ENCODE peak calls at places on chromosome 3, in five cellular contexts. One of them, this sample, is unnamed. For H3K36me3, the result is how much of the 10 kb centered on the place peaks cover.

GRCh38 chr3:31635586-31635985 is 102.9 kb downstream of the STT3B start:
- DNase-seq in DND-41: no peak
- DNase-seq in OCI-LY7: no peak
- DNase-seq in upper lobe of right lung: no peak
- DNase-seq in cardiac muscle cell: no peak
- DNase-seq in this sample: no peak

GRCh38 chr3:106333911-106334618 is 465.3 kb upstream of the CBLB start:
- DNase-seq in DND-41: no peak
- DNase-seq in OCI-LY7: no peak
- DNase-seq in upper lobe of right lung: no peak
- DNase-seq in cardiac muscle cell: peak
- DNase-seq in this sample: peak

GRCh38 chr3:195597848-195598247 is 14.1 kb upstream of the APOD start:
- DNase-seq in DND-41: no peak
- DNase-seq in OCI-LY7: no peak
- DNase-seq in upper lobe of right lung: no peak
- DNase-seq in cardiac muscle cell: peak
- DNase-seq in this sample: no peak

GRCh38 chr3:46133285-46133684 is 74.8 kb downstream of the CCR1 start:
- DNase-seq in DND-41: no peak
- DNase-seq in OCI-LY7: no peak
- DNase-seq in upper lobe of right lung: no peak
- DNase-seq in cardiac muscle cell: no peak
- DNase-seq in this sample: no peak

GRCh38 chr3:192082733-192083660 is 622.0 kb downstream of the PYDC2 start:
- DNase-seq in DND-41: no peak
- DNase-seq in OCI-LY7: no peak
- DNase-seq in upper lobe of right lung: no peak
- DNase-seq in cardiac muscle cell: no peak
- DNase-seq in this sample: no peak

GRCh38 chr3:101676765-101677435 is at the start of gene ZBTB11:
- DNase-seq in DND-41: peak
- DNase-seq in OCI-LY7: peak
- DNase-seq in upper lobe of right lung: peak
- DNase-seq in cardiac muscle cell: peak
- DNase-seq in this sample: peak

GRCh38 chr3:150469031-150469930 is 61.2 kb downstream of the TSC22D2 start:
- DNase-seq in DND-41: no peak
- DNase-seq in OCI-LY7: no peak
- DNase-seq in upper lobe of right lung: no peak
- DNase-seq in cardiac muscle cell: peak
- DNase-seq in this sample: peak

GRCh38 chr3:149657796-149658443 is at the start of gene WWTR1:
- DNase-seq in DND-41: no peak
- DNase-seq in OCI-LY7: no peak
- DNase-seq in upper lobe of right lung: peak
- DNase-seq in cardiac muscle cell: peak
- DNase-seq in this sample: peak

GRCh38 chr3:136836511-136837156 is 17.7 kb downstream of the SLC35G2 start:
- DNase-seq in DND-41: no peak
- DNase-seq in OCI-LY7: no peak
- DNase-seq in upper lobe of right lung: no peak
- DNase-seq in cardiac muscle cell: no peak
- DNase-seq in this sample: no peak

GRCh38 chr3:23859012-23859743 is 53.4 kb downstream of the UBE2E1 start:
- DNase-seq in DND-41: peak
- DNase-seq in OCI-LY7: no peak
- DNase-seq in upper lobe of right lung: no peak
- DNase-seq in cardiac muscle cell: peak
- DNase-seq in this sample: no peak

GRCh38 chr3:15198686-15199085 is 7.4 kb upstream of the CAPN7 start:
- DNase-seq in DND-41: no peak
- DNase-seq in OCI-LY7: no peak
- DNase-seq in upper lobe of right lung: no peak
- DNase-seq in cardiac muscle cell: no peak
- DNase-seq in this sample: no peak

GRCh38 chr3:130091958-130092357 is 10.3 kb downstream of the ALG1L2 start:
- DNase-seq in DND-41: no peak
- DNase-seq in OCI-LY7: no peak
- DNase-seq in upper lobe of right lung: no peak
- DNase-seq in cardiac muscle cell: no peak
- DNase-seq in this sample: no peak

GRCh38 chr3:110743202-110743601 is 328.4 kb upstream of the NECTIN3 start:
- DNase-seq in DND-41: no peak
- DNase-seq in OCI-LY7: no peak
- DNase-seq in upper lobe of right lung: no peak
- DNase-seq in cardiac muscle cell: no peak
- DNase-seq in this sample: no peak

GRCh38 chr3:20230954-20231353 is 44.9 kb upstream of the SGO1 start:
- DNase-seq in DND-41: no peak
- DNase-seq in OCI-LY7: no peak
- DNase-seq in upper lobe of right lung: no peak
- DNase-seq in cardiac muscle cell: no peak
- DNase-seq in this sample: no peak

GRCh38 chr3:187085933-187086332 is 53.4 kb downstream of the RPL39L start:
- DNase-seq in DND-41: no peak
- DNase-seq in OCI-LY7: no peak
- DNase-seq in upper lobe of right lung: no peak
- DNase-seq in cardiac muscle cell: no peak
- DNase-seq in this sample: no peak

GRCh38 chr3:142866841-142867631 is 21.8 kb downstream of the PCOLCE2 start:
- DNase-seq in DND-41: no peak
- DNase-seq in OCI-LY7: no peak
- DNase-seq in upper lobe of right lung: no peak
- DNase-seq in cardiac muscle cell: no peak
- DNase-seq in this sample: no peak

GRCh38 chr3:12265558-12265957 is 23.3 kb upstream of the PPARG start:
- DNase-seq in DND-41: no peak
- DNase-seq in OCI-LY7: no peak
- DNase-seq in upper lobe of right lung: no peak
- DNase-seq in cardiac muscle cell: peak
- DNase-seq in this sample: no peak

GRCh38 chr3:194565597-194566190 is 67.5 kb downstream of the TMEM44 start:
- DNase-seq in DND-41: no peak
- DNase-seq in OCI-LY7: no peak
- DNase-seq in upper lobe of right lung: no peak
- DNase-seq in cardiac muscle cell: peak
- DNase-seq in this sample: no peak

GRCh38 chr3:111735271-111735758 is 123.8 kb upstream of the PHLDB2 start:
- DNase-seq in DND-41: no peak
- DNase-seq in OCI-LY7: no peak
- DNase-seq in upper lobe of right lung: no peak
- DNase-seq in cardiac muscle cell: peak
- DNase-seq in this sample: peak

GRCh38 chr3:58274027-58274614 is 31.9 kb upstream of the RPP14 start:
- DNase-seq in DND-41: no peak
- DNase-seq in OCI-LY7: no peak
- DNase-seq in upper lobe of right lung: no peak
- DNase-seq in cardiac muscle cell: peak
- DNase-seq in this sample: no peak

GRCh38 chr3:140288575-140288974 is 353.6 kb downstream of the CLSTN2 start:
- DNase-seq in DND-41: no peak
- DNase-seq in OCI-LY7: no peak
- DNase-seq in upper lobe of right lung: no peak
- DNase-seq in cardiac muscle cell: no peak
- DNase-seq in this sample: no peak

GRCh38 chr3:138915503-138916498 is 31.1 kb downstream of the FOXL2 start:
- DNase-seq in DND-41: peak
- DNase-seq in OCI-LY7: peak
- DNase-seq in upper lobe of right lung: peak
- DNase-seq in cardiac muscle cell: peak
- DNase-seq in this sample: peak

GRCh38 chr3:154060606-154061380 is 60.4 kb upstream of the ARHGEF26 start:
- DNase-seq in DND-41: no peak
- DNase-seq in OCI-LY7: no peak
- DNase-seq in upper lobe of right lung: no peak
- DNase-seq in cardiac muscle cell: peak
- DNase-seq in this sample: peak

GRCh38 chr3:97686258-97686657 is 78.3 kb upstream of the ARL6 start:
- DNase-seq in DND-41: no peak
- DNase-seq in OCI-LY7: no peak
- DNase-seq in upper lobe of right lung: no peak
- DNase-seq in cardiac muscle cell: no peak
- DNase-seq in this sample: no peak

GRCh38 chr3:10169000-10169496 is 4.3 kb downstream of the IRAK2 start:
- DNase-seq in DND-41: no peak
- DNase-seq in OCI-LY7: no peak
- DNase-seq in upper lobe of right lung: no peak
- DNase-seq in cardiac muscle cell: no peak
- DNase-seq in this sample: no peak
- H3K36me3 ChIP-seq in DND-41: under half
- H3K36me3 ChIP-seq in OCI-LY7: under half
- H3K36me3 ChIP-seq in upper lobe of right lung: under half
- H3K36me3 ChIP-seq in cardiac muscle cell: under half
- H3K36me3 ChIP-seq in this sample: under half

GRCh38 chr3:99945328-99945995 is 127.8 kb downstream of the CMSS1 start:
- DNase-seq in DND-41: no peak
- DNase-seq in OCI-LY7: no peak
- DNase-seq in upper lobe of right lung: no peak
- DNase-seq in cardiac muscle cell: no peak
- DNase-seq in this sample: no peak
- H3K27ac ChIP-seq in DND-41: no peak
- H3K27ac ChIP-seq in OCI-LY7: no peak
- H3K27ac ChIP-seq in upper lobe of right lung: no peak
- H3K27ac ChIP-seq in cardiac muscle cell: no peak
- H3K27ac ChIP-seq in this sample: no peak

DNA sequence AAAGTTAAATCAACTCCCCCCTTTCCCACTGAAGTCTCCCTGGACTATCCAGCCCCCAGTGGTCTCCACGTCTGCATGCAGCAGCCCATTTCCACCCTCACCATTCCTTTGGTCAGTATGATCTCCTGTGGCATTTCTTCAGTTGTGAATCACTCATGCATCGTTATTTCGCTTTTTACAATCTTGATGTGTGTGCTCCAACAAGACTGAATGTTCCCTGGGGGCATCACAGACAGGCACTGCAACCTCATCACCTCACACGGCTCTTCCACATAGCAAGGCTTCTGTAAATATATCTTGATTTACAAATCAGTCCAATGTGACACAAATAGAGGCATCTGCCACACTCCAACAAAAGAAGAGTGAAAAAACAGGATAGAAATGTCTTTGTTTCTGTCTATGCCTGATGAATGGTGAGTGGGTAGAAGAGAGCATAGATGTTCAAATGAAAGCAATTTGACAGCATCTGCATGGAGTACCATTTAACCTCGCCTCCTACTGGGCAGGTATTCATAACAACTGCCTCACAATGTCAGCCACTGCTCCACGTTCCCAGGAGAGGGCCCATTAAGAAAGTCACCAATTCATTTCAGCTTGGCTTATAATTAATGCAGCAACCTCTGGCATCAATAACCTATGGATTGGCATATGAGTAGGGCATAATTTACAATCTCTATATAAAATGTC is 5.2 kb downstream of the HEG1 start:
- DNase-seq in DND-41: no peak
- DNase-seq in OCI-LY7: no peak
- DNase-seq in upper lobe of right lung: no peak
- DNase-seq in cardiac muscle cell: no peak
- DNase-seq in this sample: no peak
- TF ChIP-seq CTCF in DND-41: no peak
- TF ChIP-seq CTCF in OCI-LY7: peak
- TF ChIP-seq CTCF in upper lobe of right lung: no peak
- TF ChIP-seq CTCF in cardiac muscle cell: no peak
- TF ChIP-seq CTCF in this sample: no peak

GRCh38 chr3:47817609-47818008 is 14.7 kb downstream of the DHX30 start:
- DNase-seq in DND-41: no peak
- DNase-seq in OCI-LY7: no peak
- DNase-seq in upper lobe of right lung: no peak
- DNase-seq in cardiac muscle cell: no peak
- DNase-seq in this sample: no peak
- H3K36me3 ChIP-seq in DND-41: half or more
- H3K36me3 ChIP-seq in OCI-LY7: half or more
- H3K36me3 ChIP-seq in upper lobe of right lung: under half
- H3K36me3 ChIP-seq in cardiac muscle cell: under half
- H3K36me3 ChIP-seq in this sample: under half

GRCh38 chr3:16511561-16512434 is 1.7 kb downstream of the RFTN1 start:
- DNase-seq in DND-41: peak
- DNase-seq in OCI-LY7: peak
- DNase-seq in upper lobe of right lung: no peak
- DNase-seq in cardiac muscle cell: peak
- DNase-seq in this sample: peak

GRCh38 chr3:16513141-16514020 is at the start of gene RFTN1:
- DNase-seq in DND-41: peak
- DNase-seq in OCI-LY7: peak
- DNase-seq in upper lobe of right lung: peak
- DNase-seq in cardiac muscle cell: peak
- DNase-seq in this sample: peak

GRCh38 chr3:16514021-16514700 is 662 bp upstream of the RFTN1 start:
- DNase-seq in DND-41: no peak
- DNase-seq in OCI-LY7: no peak
- DNase-seq in upper lobe of right lung: no peak
- DNase-seq in cardiac muscle cell: no peak
- DNase-seq in this sample: no peak

GRCh38 chr3:16510620-16511319 is 2.7 kb downstream of the RFTN1 start:
- DNase-seq in DND-41: no peak
- DNase-seq in OCI-LY7: peak
- DNase-seq in upper lobe of right lung: no peak
- DNase-seq in cardiac muscle cell: no peak
- DNase-seq in this sample: no peak

DNA sequence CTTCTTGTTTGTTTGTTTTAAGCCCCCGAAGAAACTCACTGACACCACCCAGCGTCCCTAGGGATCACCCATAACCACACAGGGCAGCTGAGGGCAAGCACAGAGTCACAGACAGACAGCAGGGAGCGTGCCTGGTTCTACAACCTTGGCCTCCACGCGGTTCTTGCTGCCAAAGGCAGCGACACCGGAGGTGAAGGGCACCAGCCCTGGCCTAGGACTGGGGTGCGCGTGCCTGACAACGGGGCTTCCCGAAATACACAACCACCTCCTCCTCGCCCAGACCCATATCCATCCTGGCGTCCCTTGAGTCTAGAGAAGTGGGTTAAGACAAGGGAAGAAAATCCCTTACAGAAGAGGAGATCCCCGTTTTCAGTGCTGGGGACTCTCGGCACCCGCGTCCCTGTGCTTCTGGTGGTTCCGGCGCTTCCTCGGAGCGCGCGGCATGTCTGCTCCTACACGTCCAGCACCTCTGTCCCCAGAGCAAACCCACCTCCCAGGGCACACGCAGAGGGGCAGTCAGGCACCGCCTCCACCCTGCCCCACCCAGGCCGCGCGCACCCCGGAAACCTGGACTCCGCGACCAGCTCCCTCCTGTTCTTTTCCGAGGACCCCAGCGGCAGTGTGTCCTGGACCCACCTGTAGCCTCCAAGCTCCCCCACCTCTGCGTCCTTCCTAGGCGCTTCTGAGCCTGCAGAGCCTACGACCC is 911 bp downstream of the RFTN1 start:
- DNase-seq in DND-41: peak
- DNase-seq in OCI-LY7: peak
- DNase-seq in upper lobe of right lung: peak
- DNase-seq in cardiac muscle cell: no peak
- DNase-seq in this sample: no peak
- H3K27ac ChIP-seq in DND-41: peak
- H3K27ac ChIP-seq in OCI-LY7: peak
- H3K27ac ChIP-seq in upper lobe of right lung: peak
- H3K27ac ChIP-seq in cardiac muscle cell: no peak
- H3K27ac ChIP-seq in this sample: peak

GRCh38 chr3:10322355-10322715 is 1.4 kb upstream of the SEC13 start:
- DNase-seq in DND-41: peak
- DNase-seq in OCI-LY7: peak
- DNase-seq in upper lobe of right lung: no peak
- DNase-seq in cardiac muscle cell: no peak
- DNase-seq in this sample: no peak
- TF ChIP-seq CTCF in DND-41: peak
- TF ChIP-seq CTCF in OCI-LY7: peak
- TF ChIP-seq CTCF in upper lobe of right lung: peak
- TF ChIP-seq CTCF in cardiac muscle cell: peak
- TF ChIP-seq CTCF in this sample: peak

GRCh38 chr3:41237907-41238306 is 38.6 kb downstream of the CTNNB1 start:
- DNase-seq in DND-41: no peak
- DNase-seq in OCI-LY7: no peak
- DNase-seq in upper lobe of right lung: no peak
- DNase-seq in cardiac muscle cell: no peak
- DNase-seq in this sample: no peak
- H3K36me3 ChIP-seq in DND-41: half or more
- H3K36me3 ChIP-seq in OCI-LY7: half or more
- H3K36me3 ChIP-seq in upper lobe of right lung: half or more
- H3K36me3 ChIP-seq in cardiac muscle cell: half or more
- H3K36me3 ChIP-seq in this sample: half or more

This sample was measured in brain microvascular endothelial cell.